ENCODE peak calls at places on chromosome 14, in five cellular contexts. One of them, this sample, is unnamed.

GRCh38 chr14:61542848-61543790 is 152.2 kb upstream of the HIF1A start:
- DNase-seq in H9: no peak
- DNase-seq in GM23338: no peak
- DNase-seq in HCT116: no peak
- DNase-seq in IMR-90: no peak
- DNase-seq in this sample: no peak

GRCh38 chr14:20400965-20401593 is 12.2 kb downstream of the TEP1 start:
- DNase-seq in H9: no peak
- DNase-seq in GM23338: no peak
- DNase-seq in HCT116: peak
- DNase-seq in IMR-90: peak
- DNase-seq in this sample: peak

GRCh38 chr14:50501642-50502041 is 30.7 kb downstream of the MAP4K5 start:
- DNase-seq in H9: no peak
- DNase-seq in GM23338: no peak
- DNase-seq in HCT116: no peak
- DNase-seq in IMR-90: peak
- DNase-seq in this sample: peak

GRCh38 chr14:98411154-98411553 is 860.8 kb downstream of the BCL11B start:
- DNase-seq in H9: no peak
- DNase-seq in GM23338: no peak
- DNase-seq in HCT116: no peak
- DNase-seq in IMR-90: no peak
- DNase-seq in this sample: no peak

GRCh38 chr14:81710232-81710845 is 176.7 kb upstream of the SEL1L start:
- DNase-seq in H9: no peak
- DNase-seq in GM23338: peak
- DNase-seq in HCT116: peak
- DNase-seq in IMR-90: peak
- DNase-seq in this sample: peak

GRCh38 chr14:89681086-89682018 is 264.3 kb upstream of the FOXN3 start:
- DNase-seq in H9: no peak
- DNase-seq in GM23338: no peak
- DNase-seq in HCT116: no peak
- DNase-seq in IMR-90: no peak
- DNase-seq in this sample: no peak

GRCh38 chr14:94203473-94204210 is 29.5 kb downstream of the PPP4R4 start:
- DNase-seq in H9: no peak
- DNase-seq in GM23338: no peak
- DNase-seq in HCT116: no peak
- DNase-seq in IMR-90: no peak
- DNase-seq in this sample: no peak

GRCh38 chr14:74988131-74988530 is 14.6 kb upstream of the EIF2B2 start:
- DNase-seq in H9: no peak
- DNase-seq in GM23338: no peak
- DNase-seq in HCT116: peak
- DNase-seq in IMR-90: peak
- DNase-seq in this sample: peak

GRCh38 chr14:59303216-59303615 is 114.7 kb downstream of the DAAM1 start:
- DNase-seq in H9: no peak
- DNase-seq in GM23338: peak
- DNase-seq in HCT116: no peak
- DNase-seq in IMR-90: no peak
- DNase-seq in this sample: peak

GRCh38 chr14:89504602-89505320 is 87.7 kb upstream of the FOXN3 start:
- DNase-seq in H9: no peak
- DNase-seq in GM23338: no peak
- DNase-seq in HCT116: no peak
- DNase-seq in IMR-90: peak
- DNase-seq in this sample: peak

GRCh38 chr14:100533647-100534485 is 53.4 kb downstream of the BEGAIN start:
- DNase-seq in H9: peak
- DNase-seq in GM23338: no peak
- DNase-seq in HCT116: no peak
- DNase-seq in IMR-90: no peak
- DNase-seq in this sample: no peak

GRCh38 chr14:84825481-84825880 is 704.5 kb upstream of the FLRT2 start:
- DNase-seq in H9: no peak
- DNase-seq in GM23338: no peak
- DNase-seq in HCT116: no peak
- DNase-seq in IMR-90: peak
- DNase-seq in this sample: peak

GRCh38 chr14:68733086-68733621 is 59.7 kb downstream of the ZFP36L1 start:
- DNase-seq in H9: no peak
- DNase-seq in GM23338: no peak
- DNase-seq in HCT116: no peak
- DNase-seq in IMR-90: no peak
- DNase-seq in this sample: peak

GRCh38 chr14:36477266-36477665 is 42.8 kb downstream of the NKX2-1 start:
- DNase-seq in H9: no peak
- DNase-seq in GM23338: no peak
- DNase-seq in HCT116: no peak
- DNase-seq in IMR-90: no peak
- DNase-seq in this sample: peak

GRCh38 chr14:65001758-65002157 is 15.1 kb downstream of the FNTB start:
- DNase-seq in H9: no peak
- DNase-seq in GM23338: no peak
- DNase-seq in HCT116: no peak
- DNase-seq in IMR-90: no peak
- DNase-seq in this sample: no peak

GRCh38 chr14:101181717-101182313 is 278.3 kb upstream of the RTL1 start:
- DNase-seq in H9: no peak
- DNase-seq in GM23338: no peak
- DNase-seq in HCT116: no peak
- DNase-seq in IMR-90: no peak
- DNase-seq in this sample: no peak

GRCh38 chr14:100965296-100965695 is 61.8 kb upstream of the RTL1 start:
- DNase-seq in H9: no peak
- DNase-seq in GM23338: no peak
- DNase-seq in HCT116: no peak
- DNase-seq in IMR-90: no peak
- DNase-seq in this sample: peak

GRCh38 chr14:21267431-21267845 is 1.8 kb downstream of the HNRNPC start:
- DNase-seq in H9: no peak
- DNase-seq in GM23338: no peak
- DNase-seq in HCT116: no peak
- DNase-seq in IMR-90: no peak
- DNase-seq in this sample: peak

GRCh38 chr14:55813635-55814034 is 233.6 kb downstream of the KTN1 start:
- DNase-seq in H9: no peak
- DNase-seq in GM23338: no peak
- DNase-seq in HCT116: no peak
- DNase-seq in IMR-90: no peak
- DNase-seq in this sample: no peak

GRCh38 chr14:69612014-69612758 is 790 bp downstream of the SUSD6 start:
- DNase-seq in H9: no peak
- DNase-seq in GM23338: peak
- DNase-seq in HCT116: no peak
- DNase-seq in IMR-90: peak
- DNase-seq in this sample: no peak

DNA sequence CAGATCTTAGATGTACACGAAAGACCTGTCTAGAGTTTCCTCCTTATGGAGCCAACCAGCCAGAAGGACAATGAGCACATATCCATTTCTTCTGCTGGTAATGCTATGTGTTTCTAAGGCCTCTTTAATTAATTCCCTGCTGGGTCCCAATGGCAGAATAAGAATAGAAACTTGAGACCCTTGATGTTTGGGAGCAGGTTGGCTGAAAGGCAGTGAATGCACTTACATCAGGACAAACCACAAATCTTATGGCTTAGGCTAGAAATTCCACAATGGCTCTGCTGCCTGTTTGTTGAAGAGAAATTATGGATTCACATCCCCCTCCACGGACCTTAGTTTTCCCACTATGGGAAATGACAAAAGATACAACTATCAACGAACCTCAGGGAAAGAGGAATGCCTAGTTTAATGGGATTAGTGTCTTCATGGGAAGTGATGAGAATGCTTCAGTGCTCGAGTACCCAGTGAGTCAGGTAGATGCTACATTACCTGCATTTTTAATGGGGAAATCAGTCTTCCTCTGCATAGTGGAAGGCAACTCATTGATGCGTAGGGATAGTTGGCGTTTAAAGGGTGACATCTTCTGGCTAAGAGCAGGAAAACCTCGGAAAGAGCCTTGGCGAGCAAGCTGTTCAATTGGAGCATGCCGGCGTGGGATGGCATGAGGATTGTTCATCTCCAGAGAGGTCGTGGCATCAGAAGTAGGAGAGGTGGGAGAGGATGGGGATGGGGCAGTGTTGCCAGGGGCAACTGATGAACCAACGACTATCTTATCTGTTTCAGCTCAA is 46.5 kb downstream of the PAPLN start:
- DNase-seq in H9: peak
- DNase-seq in GM23338: peak
- DNase-seq in HCT116: no peak
- DNase-seq in IMR-90: peak
- DNase-seq in this sample: no peak
- H2AFZ ChIP-seq in H9: no peak
- H2AFZ ChIP-seq in GM23338: no peak
- H2AFZ ChIP-seq in HCT116: no peak
- H2AFZ ChIP-seq in IMR-90: no peak
- H2AFZ ChIP-seq in this sample: no peak

GRCh38 chr14:41609704-41610183 is 3.1 kb downstream of the LRFN5 start:
- DNase-seq in H9: peak
- DNase-seq in GM23338: peak
- DNase-seq in HCT116: no peak
- DNase-seq in IMR-90: peak
- DNase-seq in this sample: no peak

GRCh38 chr14:41606249-41607118 is at the start of gene LRFN5:
- DNase-seq in H9: peak
- DNase-seq in GM23338: peak
- DNase-seq in HCT116: no peak
- DNase-seq in IMR-90: peak
- DNase-seq in this sample: no peak

GRCh38 chr14:41605550-41606248 is 977 bp upstream of the LRFN5 start:
- DNase-seq in H9: peak
- DNase-seq in GM23338: peak
- DNase-seq in HCT116: no peak
- DNase-seq in IMR-90: peak
- DNase-seq in this sample: no peak

GRCh38 chr14:41607119-41607785 is 576 bp downstream of the LRFN5 start:
- DNase-seq in H9: no peak
- DNase-seq in GM23338: peak
- DNase-seq in HCT116: no peak
- DNase-seq in IMR-90: no peak
- DNase-seq in this sample: peak

DNA sequence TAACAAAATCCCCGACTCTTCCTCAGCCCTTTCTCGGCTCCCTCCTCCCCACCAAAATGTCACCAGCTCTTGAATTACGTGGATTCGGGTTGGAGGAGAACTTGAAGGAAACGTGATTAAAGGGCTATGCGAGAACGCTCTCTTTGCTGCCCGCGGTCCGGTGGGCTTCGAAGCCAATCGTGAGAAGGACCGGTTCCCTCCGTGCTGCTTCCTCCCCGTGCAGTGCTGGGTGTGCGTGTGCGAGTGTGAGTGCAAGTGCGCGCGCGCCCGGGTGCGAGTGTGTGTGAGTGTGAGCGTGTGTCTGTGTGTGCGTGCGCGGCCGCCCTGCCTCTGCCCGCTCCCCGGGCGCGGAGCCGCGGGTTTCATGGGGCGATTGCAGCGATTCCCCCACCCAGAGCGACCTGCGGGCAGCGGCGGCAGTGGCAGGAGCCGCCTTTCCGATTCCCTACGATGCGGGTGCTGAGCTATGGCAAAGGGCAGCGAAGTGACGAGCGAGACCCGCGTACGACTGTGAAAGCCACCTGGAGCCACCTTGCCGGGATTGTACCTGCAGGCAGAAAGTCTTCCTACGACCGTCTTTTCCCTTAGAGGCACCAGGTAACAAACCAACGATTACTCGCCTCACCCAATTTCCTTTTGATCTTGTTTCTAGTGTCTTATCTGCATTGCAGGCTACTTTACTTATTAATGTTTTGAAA is 1.4 kb downstream of the LRFN5 start:
- DNase-seq in H9: peak
- DNase-seq in GM23338: peak
- DNase-seq in HCT116: no peak
- DNase-seq in IMR-90: no peak
- DNase-seq in this sample: no peak
- H2AFZ ChIP-seq in H9: no peak
- H2AFZ ChIP-seq in GM23338: peak
- H2AFZ ChIP-seq in HCT116: no peak
- H2AFZ ChIP-seq in IMR-90: peak
- H2AFZ ChIP-seq in this sample: peak

DNA sequence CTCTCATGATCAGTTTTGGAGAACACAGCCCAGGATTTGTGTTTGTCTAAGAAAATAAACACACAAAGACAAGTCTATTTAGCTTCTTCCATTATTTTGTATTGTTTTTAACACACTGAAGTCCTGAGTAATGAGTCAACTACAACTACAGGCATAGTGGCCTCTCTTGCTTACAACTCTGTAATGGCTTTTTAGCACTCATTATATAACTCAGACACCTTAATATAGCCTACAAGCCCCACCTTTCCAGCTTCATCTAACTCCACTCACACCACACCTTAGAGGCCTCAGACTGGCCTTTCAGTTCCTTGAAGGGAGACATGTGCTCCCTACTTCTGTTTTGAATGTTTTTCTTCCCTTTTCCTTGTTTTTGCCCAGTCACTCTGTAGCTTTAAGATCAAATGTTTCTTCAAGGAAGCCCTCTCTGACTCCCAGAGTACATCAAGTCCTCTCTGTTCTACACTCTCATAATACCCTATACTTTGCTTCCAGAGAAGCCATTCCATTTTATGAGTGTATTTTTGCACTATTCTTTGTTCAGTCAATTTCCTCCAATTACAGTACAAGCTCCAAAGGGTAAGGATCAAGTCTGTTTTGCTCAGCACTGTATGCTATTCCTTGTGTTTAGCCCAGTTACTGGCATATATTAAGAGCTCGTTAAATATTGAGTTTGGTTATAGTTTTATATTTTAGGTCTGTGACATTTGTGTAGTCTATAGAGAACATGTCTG is 233.6 kb upstream of the ARHGAP5 start:
- DNase-seq in H9: no peak
- DNase-seq in GM23338: no peak
- DNase-seq in HCT116: no peak
- DNase-seq in IMR-90: peak
- DNase-seq in this sample: peak
- H2AFZ ChIP-seq in H9: no peak
- H2AFZ ChIP-seq in GM23338: no peak
- H2AFZ ChIP-seq in HCT116: no peak
- H2AFZ ChIP-seq in IMR-90: no peak
- H2AFZ ChIP-seq in this sample: peak

DNA sequence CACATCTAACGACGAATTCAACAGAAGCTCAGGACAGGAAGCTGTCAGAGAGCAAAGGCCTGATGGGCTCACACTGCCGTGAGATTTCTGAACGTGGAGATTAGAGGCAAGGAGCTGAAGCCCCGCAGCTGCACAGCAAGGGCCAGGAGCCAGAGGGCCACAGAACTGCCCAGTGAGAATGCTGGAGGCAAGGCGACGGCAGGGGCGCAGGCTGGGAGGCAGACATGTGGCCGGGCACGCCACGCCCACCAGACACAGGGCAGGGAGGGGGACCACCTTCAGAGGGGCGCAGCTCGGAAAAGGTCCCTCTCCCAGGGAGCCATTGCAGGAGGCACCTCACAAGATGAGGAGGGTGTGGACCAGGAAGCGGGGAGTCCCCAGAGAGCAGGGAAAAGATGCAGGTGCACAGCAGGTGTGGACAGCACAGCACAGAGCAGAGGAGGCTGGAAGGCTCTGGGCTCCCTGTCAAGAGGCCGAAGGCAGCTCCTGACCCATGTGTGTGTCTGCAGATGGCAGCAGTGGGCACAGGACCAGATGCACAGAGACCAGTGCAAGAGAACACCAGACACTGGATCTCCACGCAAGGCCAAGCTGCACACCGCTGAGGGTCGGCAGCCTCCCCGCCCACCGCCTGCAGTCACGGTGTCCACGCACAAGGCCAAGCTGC is 23.0 kb downstream of the BTBD6 start:
- DNase-seq in H9: peak
- DNase-seq in GM23338: no peak
- DNase-seq in HCT116: no peak
- DNase-seq in IMR-90: no peak
- DNase-seq in this sample: no peak
- H2AFZ ChIP-seq in H9: no peak
- H2AFZ ChIP-seq in GM23338: no peak
- H2AFZ ChIP-seq in HCT116: no peak
- H2AFZ ChIP-seq in IMR-90: no peak
- H2AFZ ChIP-seq in this sample: no peak

This sample was measured in mammary epithelial cell.